ENCODE peak calls at places on chromosomes 2 and 18, in nine cellular contexts. F, J, P, O, W, Q, M, I and R are unnamed samples.

GRCh38 chr2:15591692-15592463 is at the start of gene DDX1:
- DNase-seq in F (peak), P (peak), J (peak), I (peak), M (peak), O (peak), W (peak), Q (peak), R (peak)

GRCh38 chr2:187091664-187092063 is 242.7 kb upstream of the ZSWIM2 start:
- DNase-seq in O (no peak), J (no peak), Q (no peak), M (peak), F (no peak), P (no peak), I (no peak), W (no peak), R (no peak)

GRCh38 chr2:65057391-65058052 is 1.3 kb downstream of the CEP68 start:
- DNase-seq in J (no peak), I (no peak), O (peak), W (peak), P (no peak), F (no peak), Q (peak), M (peak), R (peak)

GRCh38 chr2:224875153-224875552 is 159.0 kb upstream of the CCDC195 start:
- DNase-seq in Q (no peak), M (no peak), P (no peak), I (no peak), F (no peak), W (no peak), O (no peak), J (no peak), R (no peak)

GRCh38 chr2:236157366-236157765 is 10.8 kb downstream of the GBX2 start:
- DNase-seq in P (no peak), F (no peak), J (no peak), O (no peak), M (no peak), Q (no peak), W (no peak), I (no peak), R (no peak)

GRCh38 chr18:25061345-25061744 is 290.6 kb downstream of the ZNF521 start:
- DNase-seq in W (no peak), F (no peak), I (no peak), P (no peak), O (no peak), J (no peak), M (no peak), Q (no peak), R (no peak)

GRCh38 chr2:27716301-27717069 is 52.8 kb downstream of the SLC4A1AP start:
- DNase-seq in Q (no peak), I (no peak), W (no peak), P (no peak), J (peak), F (no peak), O (no peak), M (no peak), R (no peak)

GRCh38 chr2:147543056-147543455 is 301.8 kb upstream of the ACVR2A start:
- DNase-seq in O (no peak), Q (no peak), F (no peak), I (no peak), W (peak), M (no peak), J (no peak), P (no peak), R (no peak)

GRCh38 chr2:38215993-38216392 is 140.0 kb upstream of the CYP1B1 start:
- DNase-seq in F (no peak), O (no peak), Q (no peak), P (no peak), I (no peak), W (peak), J (no peak), M (no peak), R (no peak)

GRCh38 chr2:113910110-113910717 is 20.3 kb downstream of the ACTR3 start:
- DNase-seq in O (no peak), F (no peak), Q (no peak), J (no peak), M (no peak), W (no peak), I (peak), P (no peak), R (peak)

GRCh38 chr2:20217041-20217970 is 7.6 kb downstream of the SDC1 start:
- DNase-seq in Q (no peak), I (no peak), O (no peak), P (no peak), J (no peak), F (no peak), W (no peak), M (no peak), R (no peak)

GRCh38 chr2:229205704-229206103 is 65.4 kb downstream of the PID1 start:
- DNase-seq in F (no peak), J (no peak), P (no peak), W (no peak), Q (no peak), I (no peak), O (no peak), M (no peak), R (no peak)

GRCh38 chr2:237429761-237430160 is 15.8 kb upstream of the COL6A3 start:
- DNase-seq in I (no peak), O (no peak), Q (no peak), P (no peak), J (no peak), F (no peak), W (no peak), M (no peak), R (peak)

GRCh38 chr2:48633143-48633542 is 15.5 kb downstream of the GTF2A1L start:
- DNase-seq in O (no peak), M (no peak), I (no peak), P (no peak), F (no peak), J (no peak), Q (no peak), W (no peak), R (no peak)

GRCh38 chr2:108074945-108075344 is 88.6 kb downstream of the SLC5A7 start:
- DNase-seq in P (no peak), J (no peak), M (no peak), O (no peak), W (no peak), F (no peak), Q (no peak), I (no peak), R (no peak)

GRCh38 chr2:118980022-118980421 is 38.0 kb downstream of the MARCO start:
- DNase-seq in W (no peak), F (no peak), O (no peak), J (no peak), M (no peak), P (no peak), I (no peak), Q (no peak), R (no peak)

GRCh38 chr18:63974991-63975390 is 5.1 kb downstream of the SERPINB8 start:
- DNase-seq in P (no peak), F (no peak), Q (no peak), J (no peak), O (no peak), M (no peak), I (peak), W (peak), R (peak)

GRCh38 chr18:68662779-68663178 is 52.1 kb downstream of the TMX3 start:
- DNase-seq in P (no peak), M (peak), J (no peak), O (no peak), F (no peak), W (peak), Q (no peak), I (no peak), R (no peak)
- TF ChIP-seq CTCF in P (no peak), M (peak), J (no peak), O (no peak), F (no peak), W (no peak), Q (no peak), I (no peak), R (no peak)

GRCh38 chr2:226615891-226616290 is 183.7 kb downstream of the IRS1 start:
- DNase-seq in W (no peak), J (no peak), P (no peak), I (no peak), F (no peak), Q (no peak), M (no peak), O (no peak), R (no peak)

GRCh38 chr2:226619707-226620106 is 179.9 kb downstream of the IRS1 start:
- DNase-seq in Q (no peak), F (no peak), W (no peak), J (no peak), I (no peak), M (no peak), O (no peak), P (no peak), R (no peak)

GRCh38 chr2:226620176-226620575 is 179.4 kb downstream of the IRS1 start:
- DNase-seq in O (no peak), Q (no peak), M (no peak), P (no peak), W (no peak), I (no peak), F (no peak), J (no peak), R (no peak)

GRCh38 chr2:226618544-226618874 is 181.1 kb downstream of the IRS1 start:
- DNase-seq in Q (no peak), M (no peak), J (no peak), W (no peak), I (no peak), O (no peak), F (no peak), P (no peak), R (no peak)

GRCh38 chr2:226618875-226619605 is 180.6 kb downstream of the IRS1 start:
- DNase-seq in F (no peak), O (no peak), J (no peak), Q (peak), I (peak), W (peak), M (no peak), P (no peak), R (no peak)
- TF ChIP-seq CTCF in F (no peak), O (no peak), J (no peak), Q (no peak), I (no peak), W (no peak), M (no peak), P (no peak), R (no peak)

GRCh38 chr2:101119431-101119830 is 31.8 kb downstream of the TBC1D8 start:
- DNase-seq in I (no peak), W (peak), O (no peak), P (peak), Q (no peak), M (peak), J (no peak), F (no peak), R (no peak)

GRCh38 chr2:101124061-101124460 is 27.1 kb downstream of the TBC1D8 start:
- DNase-seq in M (no peak), J (no peak), I (no peak), Q (no peak), O (no peak), W (peak), F (no peak), P (no peak), R (no peak)

GRCh38 chr2:101120124-101120996 is 30.8 kb downstream of the TBC1D8 start:
- DNase-seq in F (no peak), Q (peak), I (peak), W (peak), O (no peak), P (peak), M (no peak), J (no peak), R (no peak)

GRCh38 chr2:101124684-101125366 is 26.4 kb downstream of the TBC1D8 start:
- DNase-seq in P (peak), J (no peak), I (peak), M (no peak), F (no peak), Q (peak), W (peak), O (no peak), R (no peak)

DNA sequence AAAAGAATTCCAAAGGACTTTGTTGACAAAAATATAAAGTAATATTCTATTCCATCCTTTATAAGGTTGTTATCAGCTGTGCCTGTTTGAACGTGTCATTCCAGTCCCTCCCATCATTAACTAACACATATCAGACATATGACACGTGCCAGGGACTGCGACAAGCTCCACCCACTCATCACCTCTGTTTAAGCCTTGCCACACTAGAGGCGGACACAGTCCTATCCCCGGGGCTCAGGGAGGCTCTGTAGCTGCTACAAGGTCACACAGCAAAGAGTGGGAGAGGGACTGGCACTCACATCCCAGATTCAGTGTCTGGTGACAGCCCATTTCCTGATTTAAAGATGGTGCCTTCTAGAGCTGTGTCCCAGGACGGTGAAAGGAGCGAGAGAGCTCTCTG is 30.0 kb downstream of the TBC1D8 start:
- DNase-seq in Q (no peak), M (no peak), F (no peak), W (no peak), P (no peak), I (no peak), J (no peak), O (no peak), R (no peak)
- TF ChIP-seq CTCF in Q (no peak), M (no peak), F (no peak), W (no peak), P (no peak), I (no peak), J (no peak), O (no peak), R (no peak)

GRCh38 chr2:216012830-216013079 is 596 bp downstream of the MREG start:
- DNase-seq in O (no peak), I (no peak), P (no peak), J (no peak), W (no peak), Q (no peak), M (no peak), F (no peak), R (no peak)

GRCh38 chr2:216012133-216012829 is 1.1 kb downstream of the MREG start:
- DNase-seq in O (no peak), I (no peak), F (no peak), M (peak), W (peak), J (no peak), Q (no peak), P (no peak), R (no peak)

GRCh38 chr2:216014006-216014405 is 655 bp upstream of the MREG start:
- DNase-seq in P (no peak), O (no peak), F (no peak), M (no peak), Q (no peak), W (no peak), I (no peak), J (no peak), R (no peak)

GRCh38 chr2:216014986-216015385 is 1.6 kb upstream of the MREG start:
- DNase-seq in W (no peak), I (no peak), M (no peak), Q (no peak), P (no peak), F (no peak), J (no peak), O (no peak), R (no peak)

GRCh38 chr2:216013080-216013909 is at the start of gene MREG:
- DNase-seq in I (peak), P (peak), Q (no peak), J (peak), F (no peak), W (peak), M (peak), O (peak), R (peak)
- TF ChIP-seq CTCF in I (peak), P (peak), Q (peak), J (peak), F (peak), W (peak), M (peak), O (peak), R (peak)

GRCh38 chr2:171651667-171652410 is 35.4 kb upstream of the DYNC1I2 start:
- DNase-seq in I (no peak), P (no peak), W (no peak), F (no peak), J (no peak), Q (no peak), O (no peak), M (no peak), R (no peak)
- TF ChIP-seq CTCF in I (no peak), P (no peak), W (no peak), F (no peak), J (no peak), Q (no peak), O (no peak), M (no peak), R (no peak)

DNA sequence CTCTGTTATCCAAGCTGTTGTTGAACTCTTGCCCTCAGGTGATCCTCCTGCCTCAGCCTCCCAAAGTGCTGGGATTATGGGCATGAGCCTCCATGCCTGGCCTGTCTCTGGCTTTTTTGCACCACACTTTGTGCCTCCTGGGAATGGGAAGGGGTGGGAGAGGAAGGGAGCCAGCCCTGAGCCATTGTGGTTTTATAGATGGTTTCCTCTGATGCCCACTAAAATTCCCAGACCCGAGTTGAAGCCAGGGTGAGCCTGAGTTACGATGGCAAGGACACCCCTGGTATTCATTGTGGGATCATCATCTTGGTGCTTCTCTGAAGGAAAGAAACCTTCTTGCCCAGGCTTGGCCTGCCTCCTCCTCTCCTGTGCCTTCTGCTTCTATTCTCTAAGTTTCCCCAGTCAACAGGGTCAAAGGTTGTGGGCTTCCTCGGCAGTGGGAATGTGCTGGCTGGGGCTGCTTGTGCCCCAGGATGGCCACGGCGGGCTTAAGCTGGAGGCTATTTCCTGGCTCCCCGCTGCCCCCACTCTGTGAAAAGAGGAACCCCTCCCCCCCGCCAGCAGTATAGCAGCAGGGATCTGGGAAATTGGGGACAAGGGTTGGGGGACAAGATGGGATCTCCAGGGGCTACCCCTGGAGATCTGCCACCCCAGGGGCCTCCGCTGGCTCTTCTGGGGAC is 106.2 kb downstream of the STPG4 start:
- DNase-seq in J (no peak), Q (no peak), P (no peak), F (no peak), I (no peak), W (no peak), M (no peak), O (no peak), R (no peak)
- TF ChIP-seq CTCF in J (no peak), Q (no peak), P (no peak), F (no peak), I (no peak), W (no peak), M (peak), O (no peak), R (no peak)